ENCODE peak calls at places on chromosomes 16 and 17, in nine cellular contexts. One of them, this sample, is unnamed.

GRCh38 chr17:67139784-67140665 is 95.7 kb downstream of the CACNG1 start:
- DNase-seq in NCI-H1105: no peak
- DNase-seq in retinal pigment epithelial cell: no peak
- DNase-seq in ELF-1: peak
- DNase-seq in A549: peak
- DNase-seq in EH: peak
- DNase-seq in stimulated activated CD4-positive, alpha-beta T cell treated with anti-CD3 and anti-CD28 coated beads, Interleukin-1b, Interleukin-23, amount 100 ng/mL, for 24 hours: no peak
- DNase-seq in Kasumi-1: peak
- DNase-seq in dorsolateral prefrontal cortex: no peak
- DNase-seq in this sample: no peak

GRCh38 chr17:41734139-41734948 is at the start of gene HAP1:
- DNase-seq in NCI-H1105: no peak
- DNase-seq in retinal pigment epithelial cell: no peak
- DNase-seq in ELF-1: peak
- DNase-seq in A549: peak
- DNase-seq in EH: peak
- DNase-seq in stimulated activated CD4-positive, alpha-beta T cell treated with anti-CD3 and anti-CD28 coated beads, Interleukin-1b, Interleukin-23, amount 100 ng/mL, for 24 hours: no peak
- DNase-seq in Kasumi-1: peak
- DNase-seq in dorsolateral prefrontal cortex: peak
- DNase-seq in this sample: no peak

GRCh38 chr17:63760771-63761539 is 12.4 kb downstream of the CCDC47 start:
- DNase-seq in NCI-H1105: no peak
- DNase-seq in retinal pigment epithelial cell: no peak
- DNase-seq in ELF-1: no peak
- DNase-seq in A549: peak
- DNase-seq in EH: peak
- DNase-seq in stimulated activated CD4-positive, alpha-beta T cell treated with anti-CD3 and anti-CD28 coated beads, Interleukin-1b, Interleukin-23, amount 100 ng/mL, for 24 hours: no peak
- DNase-seq in Kasumi-1: no peak
- DNase-seq in dorsolateral prefrontal cortex: no peak
- DNase-seq in this sample: no peak

GRCh38 chr16:21656795-21657768 is 4.7 kb upstream of the IGSF6 start:
- DNase-seq in NCI-H1105: peak
- DNase-seq in retinal pigment epithelial cell: peak
- DNase-seq in ELF-1: peak
- DNase-seq in A549: peak
- DNase-seq in EH: peak
- DNase-seq in stimulated activated CD4-positive, alpha-beta T cell treated with anti-CD3 and anti-CD28 coated beads, Interleukin-1b, Interleukin-23, amount 100 ng/mL, for 24 hours: no peak
- DNase-seq in Kasumi-1: peak
- DNase-seq in dorsolateral prefrontal cortex: no peak
- DNase-seq in this sample: no peak

GRCh38 chr17:74601944-74602572 is 10.0 kb upstream of the CD300LD start:
- DNase-seq in NCI-H1105: peak
- DNase-seq in retinal pigment epithelial cell: no peak
- DNase-seq in ELF-1: peak
- DNase-seq in A549: peak
- DNase-seq in EH: peak
- DNase-seq in stimulated activated CD4-positive, alpha-beta T cell treated with anti-CD3 and anti-CD28 coated beads, Interleukin-1b, Interleukin-23, amount 100 ng/mL, for 24 hours: no peak
- DNase-seq in Kasumi-1: peak
- DNase-seq in dorsolateral prefrontal cortex: no peak
- DNase-seq in this sample: peak

GRCh38 chr17:73749337-73749807 is 105.1 kb upstream of the SDK2 start:
- DNase-seq in NCI-H1105: no peak
- DNase-seq in retinal pigment epithelial cell: no peak
- DNase-seq in ELF-1: no peak
- DNase-seq in A549: no peak
- DNase-seq in EH: no peak
- DNase-seq in stimulated activated CD4-positive, alpha-beta T cell treated with anti-CD3 and anti-CD28 coated beads, Interleukin-1b, Interleukin-23, amount 100 ng/mL, for 24 hours: no peak
- DNase-seq in Kasumi-1: no peak
- DNase-seq in dorsolateral prefrontal cortex: no peak
- DNase-seq in this sample: no peak

GRCh38 chr17:68433911-68434503 is 23.3 kb downstream of the WIPI1 start:
- DNase-seq in NCI-H1105: no peak
- DNase-seq in retinal pigment epithelial cell: no peak
- DNase-seq in ELF-1: no peak
- DNase-seq in A549: no peak
- DNase-seq in EH: no peak
- DNase-seq in stimulated activated CD4-positive, alpha-beta T cell treated with anti-CD3 and anti-CD28 coated beads, Interleukin-1b, Interleukin-23, amount 100 ng/mL, for 24 hours: no peak
- DNase-seq in Kasumi-1: no peak
- DNase-seq in dorsolateral prefrontal cortex: peak
- DNase-seq in this sample: no peak

GRCh38 chr17:47192549-47192948 is 3.5 kb upstream of the CDC27 start:
- DNase-seq in NCI-H1105: peak
- DNase-seq in retinal pigment epithelial cell: no peak
- DNase-seq in ELF-1: no peak
- DNase-seq in A549: no peak
- DNase-seq in EH: peak
- DNase-seq in stimulated activated CD4-positive, alpha-beta T cell treated with anti-CD3 and anti-CD28 coated beads, Interleukin-1b, Interleukin-23, amount 100 ng/mL, for 24 hours: no peak
- DNase-seq in Kasumi-1: peak
- DNase-seq in dorsolateral prefrontal cortex: no peak
- DNase-seq in this sample: no peak

GRCh38 chr16:13634921-13635320 is 285.0 kb upstream of the ERCC4 start:
- DNase-seq in NCI-H1105: no peak
- DNase-seq in retinal pigment epithelial cell: no peak
- DNase-seq in ELF-1: no peak
- DNase-seq in A549: no peak
- DNase-seq in EH: no peak
- DNase-seq in stimulated activated CD4-positive, alpha-beta T cell treated with anti-CD3 and anti-CD28 coated beads, Interleukin-1b, Interleukin-23, amount 100 ng/mL, for 24 hours: no peak
- DNase-seq in Kasumi-1: no peak
- DNase-seq in dorsolateral prefrontal cortex: no peak
- DNase-seq in this sample: no peak

GRCh38 chr17:79081571-79082276 is 7.1 kb downstream of the ENGASE start:
- DNase-seq in NCI-H1105: no peak
- DNase-seq in retinal pigment epithelial cell: no peak
- DNase-seq in ELF-1: no peak
- DNase-seq in A549: no peak
- DNase-seq in EH: no peak
- DNase-seq in stimulated activated CD4-positive, alpha-beta T cell treated with anti-CD3 and anti-CD28 coated beads, Interleukin-1b, Interleukin-23, amount 100 ng/mL, for 24 hours: no peak
- DNase-seq in Kasumi-1: no peak
- DNase-seq in dorsolateral prefrontal cortex: no peak
- DNase-seq in this sample: no peak

GRCh38 chr17:63641678-63642077 is 19.5 kb downstream of the MAP3K3 start:
- DNase-seq in NCI-H1105: no peak
- DNase-seq in retinal pigment epithelial cell: no peak
- DNase-seq in ELF-1: no peak
- DNase-seq in A549: no peak
- DNase-seq in EH: no peak
- DNase-seq in stimulated activated CD4-positive, alpha-beta T cell treated with anti-CD3 and anti-CD28 coated beads, Interleukin-1b, Interleukin-23, amount 100 ng/mL, for 24 hours: no peak
- DNase-seq in Kasumi-1: peak
- DNase-seq in dorsolateral prefrontal cortex: no peak
- DNase-seq in this sample: peak

GRCh38 chr16:8924214-8924613 is 39.5 kb downstream of the USP7 start:
- DNase-seq in NCI-H1105: no peak
- DNase-seq in retinal pigment epithelial cell: no peak
- DNase-seq in ELF-1: no peak
- DNase-seq in A549: no peak
- DNase-seq in EH: no peak
- DNase-seq in stimulated activated CD4-positive, alpha-beta T cell treated with anti-CD3 and anti-CD28 coated beads, Interleukin-1b, Interleukin-23, amount 100 ng/mL, for 24 hours: no peak
- DNase-seq in Kasumi-1: no peak
- DNase-seq in dorsolateral prefrontal cortex: no peak
- DNase-seq in this sample: no peak